ENCODE peak calls at places on chromosome 3, in four cellular contexts. W, P, A and J are unnamed samples.
A peak's percentile ranks its signal among the peaks of the same experiment; 100 is the strongest.

GRCh38 chr3:102024270-102024904 is 175.1 kb downstream of the NFKBIZ start:
- DNase-seq in W (no peak), P (no peak), A (no peak), J (no peak)

GRCh38 chr3:13277130-13277783 is 142.9 kb downstream of the NUP210 start:
- DNase-seq in W (peak; percentile 62), P (no peak), A (no peak), J (no peak)

GRCh38 chr3:52202384-52203077 is 4.6 kb downstream of the ALAS1 start:
- DNase-seq in W (no peak), P (no peak), A (peak; percentile 29), J (no peak)

GRCh38 chr3:107992976-107993684 is 97.7 kb downstream of the CD47 start:
- DNase-seq in W (no peak), P (no peak), A (no peak), J (no peak)

GRCh38 chr3:108493862-108494261 is 16.5 kb downstream of the MYH15 start:
- DNase-seq in W (no peak), P (no peak), A (no peak), J (no peak)

GRCh38 chr3:59515936-59516335 is 466.1 kb upstream of the CFAP20DC start:
- DNase-seq in W (no peak), P (no peak), A (no peak), J (no peak)

GRCh38 chr3:142828703-142829304 is 60.1 kb downstream of the PCOLCE2 start:
- DNase-seq in W (peak; percentile 85), P (no peak), A (peak; percentile 83), J (peak; percentile 67)

GRCh38 chr3:161221881-161222600 is 930 bp downstream of the NMD3 start:
- DNase-seq in W (no peak), P (no peak), A (peak; percentile 50), J (no peak)

GRCh38 chr3:194220776-194221735 is 85.1 kb downstream of the HES1 start:
- DNase-seq in W (no peak), P (no peak), A (no peak), J (no peak)

GRCh38 chr3:43497405-43497804 is 124.4 kb downstream of the ANO10 start:
- DNase-seq in W (no peak), P (no peak), A (no peak), J (no peak)

GRCh38 chr3:110378481-110378880 is 693.1 kb upstream of the NECTIN3 start:
- DNase-seq in W (no peak), P (no peak), A (no peak), J (no peak)

DNA sequence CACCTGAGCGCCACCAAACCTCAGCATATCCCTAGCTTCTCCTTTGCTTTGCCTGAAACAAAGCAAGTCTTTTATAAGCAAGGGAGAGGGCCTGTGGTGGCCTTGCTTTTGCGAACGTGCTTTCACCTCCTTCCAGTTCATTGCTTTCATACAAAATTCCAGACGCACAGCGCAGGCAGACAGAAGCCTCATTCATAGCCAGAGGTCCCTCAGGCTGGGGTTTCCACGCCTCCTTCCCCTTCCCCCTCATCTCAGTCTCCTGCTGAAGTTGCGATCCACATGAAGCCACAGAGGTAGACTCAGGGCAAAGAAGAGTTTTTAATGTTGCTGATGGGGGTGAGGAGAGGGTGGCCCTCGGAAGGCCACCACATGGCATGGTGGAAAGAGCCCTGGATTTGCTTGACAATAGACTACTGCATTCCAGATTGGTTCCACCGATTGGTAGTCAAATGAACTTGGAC is 59.4 kb upstream of the FLNB start:
- DNase-seq in W (no peak), P (no peak), A (no peak), J (no peak)
- TF ChIP-seq CTCF in W (no peak), P (no peak), A (no peak), J (no peak)

GRCh38 chr3:73432021-73432722 is 192.6 kb downstream of the PDZRN3 start:
- DNase-seq in W (peak; percentile 23), P (no peak), A (peak; percentile 66), J (no peak)
- TF ChIP-seq CTCF in W (peak; percentile 79), P (peak; percentile 37), A (peak; percentile 54), J (peak; percentile 67)

GRCh38 chr3:26963356-26963742 is 340.8 kb downstream of the LRRC3B start:
- DNase-seq in W (no peak), P (no peak), A (no peak), J (no peak)
- TF ChIP-seq CTCF in W (peak; percentile 22), P (no peak), A (peak; percentile 2), J (no peak)

GRCh38 chr3:36867810-36868209 is 77.0 kb downstream of the TRANK1 start:
- DNase-seq in W (no peak), P (no peak), A (no peak), J (no peak)

GRCh38 chr3:36868614-36869436 is 76.0 kb downstream of the TRANK1 start:
- DNase-seq in W (peak; percentile 59), P (no peak), A (peak; percentile 78), J (peak; percentile 54)

GRCh38 chr3:36875397-36875796 is 69.5 kb downstream of the TRANK1 start:
- DNase-seq in W (no peak), P (no peak), A (no peak), J (no peak)

GRCh38 chr3:36874351-36874874 is 70.4 kb downstream of the TRANK1 start:
- DNase-seq in W (no peak), P (no peak), A (no peak), J (no peak)

DNA sequence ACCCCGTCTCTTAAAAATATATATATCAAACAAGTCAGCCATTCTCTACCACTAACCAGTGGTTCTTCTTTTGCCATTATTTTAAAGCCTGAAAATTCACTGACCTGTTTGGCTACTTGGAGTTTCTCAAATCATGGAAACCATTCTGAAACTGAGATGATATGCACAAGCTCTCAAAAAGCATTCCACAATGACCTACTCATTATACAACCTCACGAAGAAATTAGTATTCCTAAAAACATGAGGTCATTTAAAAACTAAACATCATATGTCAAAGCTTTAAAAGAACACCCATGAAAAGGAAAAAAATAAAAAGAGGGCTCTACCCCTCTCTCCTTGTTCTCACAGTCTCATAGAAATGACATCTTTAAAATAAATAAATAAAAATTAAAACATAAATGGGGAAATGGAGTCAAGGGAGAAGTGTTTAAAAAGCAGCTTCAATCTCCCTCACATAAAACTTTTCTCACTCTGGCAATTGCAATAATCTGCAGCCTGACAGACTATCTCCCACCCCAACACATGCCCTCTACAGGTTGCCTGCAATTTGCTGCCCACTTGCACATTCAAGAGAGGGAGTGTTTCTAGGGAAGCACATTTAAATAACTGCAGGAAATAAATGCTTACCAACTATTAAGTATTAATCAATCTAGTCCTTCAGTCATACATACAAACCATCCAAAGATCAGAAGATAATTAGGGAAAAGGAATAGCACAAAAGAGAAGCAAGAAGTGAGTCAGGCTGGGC is 73.3 kb downstream of the TRANK1 start:
- DNase-seq in W (no peak), P (no peak), A (no peak), J (no peak)
- TF ChIP-seq CTCF in W (no peak), P (no peak), A (no peak), J (no peak)

DNA sequence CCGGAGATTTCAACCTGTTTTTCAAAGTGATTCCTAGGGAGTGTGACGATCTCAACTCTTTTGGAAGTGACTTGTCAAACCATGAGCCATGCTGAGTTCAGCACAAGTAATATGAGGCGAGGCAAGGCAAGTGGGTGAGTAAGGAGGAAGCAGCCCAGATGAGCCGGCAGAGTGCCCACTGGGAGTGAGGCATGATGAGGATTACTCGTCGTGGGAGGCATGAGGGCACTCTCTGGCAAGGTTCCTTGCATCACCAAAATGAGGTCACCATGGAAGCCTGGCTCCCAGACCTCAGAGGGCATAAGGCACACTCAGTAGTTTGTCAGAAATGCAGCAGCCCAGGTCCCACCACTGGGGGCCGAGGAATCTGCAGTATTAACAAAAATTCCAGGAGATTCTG is 636.1 kb downstream of the MAGI1 start:
- DNase-seq in W (peak; percentile 63), P (no peak), A (no peak), J (peak; percentile 67)
- TF ChIP-seq CTCF in W (no peak), P (no peak), A (no peak), J (no peak)

DNA sequence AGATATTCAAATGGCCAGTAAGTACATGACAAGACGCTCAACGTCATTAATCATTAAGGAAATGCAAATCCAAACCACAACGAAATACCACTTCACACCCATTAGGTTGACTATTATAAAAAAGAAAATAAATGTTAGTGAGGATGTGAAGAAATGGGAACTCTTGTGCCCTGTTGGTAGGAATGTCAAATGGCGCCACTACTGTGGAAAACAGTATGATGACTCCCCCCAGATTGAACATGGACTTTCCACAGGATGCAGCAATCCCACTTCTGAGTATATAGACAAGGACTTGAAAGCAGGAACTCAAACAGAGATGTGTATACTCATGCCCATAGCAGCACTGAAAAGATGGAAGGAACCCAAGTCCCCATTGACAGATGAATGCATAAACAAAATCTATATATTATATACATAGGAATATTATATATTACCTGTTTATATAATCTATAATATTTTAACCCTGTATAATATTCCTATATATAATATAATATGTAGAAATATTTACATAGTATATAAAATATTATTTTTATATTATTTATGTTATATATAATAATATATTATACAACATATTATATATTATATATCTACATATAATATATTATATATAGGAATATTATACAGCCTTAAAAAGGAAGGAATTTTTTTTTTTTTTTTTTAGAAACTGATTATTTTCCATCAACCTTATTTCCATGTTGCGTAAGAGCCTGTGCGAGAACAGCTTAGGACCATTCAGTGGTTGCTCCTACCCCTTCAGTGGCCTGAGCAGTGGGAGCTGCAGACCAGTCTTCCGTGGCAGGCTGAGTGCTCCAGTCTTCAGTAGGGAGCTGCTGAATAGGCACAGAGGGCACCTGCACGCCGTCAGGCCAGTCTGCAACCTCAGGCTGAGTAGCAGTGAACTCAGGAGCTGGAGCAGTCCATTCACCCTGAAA is 17.6 kb upstream of the PIGZ start:
- DNase-seq in W (no peak), P (no peak), A (no peak), J (no peak)
- TF ChIP-seq CTCF in W (no peak), P (no peak), A (no peak), J (no peak)